ENCODE peak calls at places on chromosome 20, in seven cellular contexts. B is GM03348, C is NCI-H446, D is neural progenitor cell, U is mesendoderm, V is left ventricle myocardium inferior, I is mucosa of gallbladder. H is an unnamed sample.

GRCh38 chr20:858011-858410 is 24.5 kb downstream of the FAM110A start:
- DNase-seq in B (no peak), C (no peak), D (no peak), U (no peak), V (no peak), I (no peak), H (no peak)

GRCh38 chr20:51480507-51481270 is 61.8 kb downstream of the NFATC2 start:
- DNase-seq in B (no peak), C (no peak), D (no peak), U (no peak), V (no peak), I (no peak), H (no peak)

GRCh38 chr20:49627329-49627761 is 59.4 kb upstream of the PTGIS start:
- DNase-seq in B (no peak), C (no peak), D (no peak), U (no peak), V (no peak), I (no peak), H (peak; percentile 73)

GRCh38 chr20:20463933-20464374 is 96.0 kb downstream of the INSM1 start:
- DNase-seq in B (no peak), C (peak; percentile 58), D (peak; percentile 92), U (peak; percentile 92), V (no peak), I (no peak), H (no peak)

GRCh38 chr20:1298888-1299511 is 29.9 kb downstream of the SDCBP2 start:
- DNase-seq in B (no peak), C (no peak), D (no peak), U (no peak), V (no peak), I (no peak), H (no peak)

GRCh38 chr20:61178431-61179080 is 73.5 kb upstream of the CDH4 start:
- DNase-seq in B (no peak), C (no peak), D (no peak), U (no peak), V (no peak), I (no peak), H (no peak)

GRCh38 chr20:48482790-48483189 is 345.0 kb downstream of the PREX1 start:
- DNase-seq in B (no peak), C (no peak), D (no peak), U (no peak), V (no peak), I (no peak), H (no peak)

GRCh38 chr20:38084425-38084951 is 50.9 kb downstream of the RPRD1B start:
- DNase-seq in B (peak; percentile 29), C (no peak), D (no peak), U (no peak), V (no peak), I (no peak), H (no peak)

GRCh38 chr20:12012241-12013222 is 94.8 kb downstream of the BTBD3 start:
- DNase-seq in B (peak; percentile 81), C (no peak), D (peak; percentile 58), U (peak; percentile 88), V (no peak), I (peak; percentile 31), H (no peak)

GRCh38 chr20:43904195-43904594 is 10.5 kb upstream of the TOX2 start:
- DNase-seq in B (no peak), C (no peak), D (peak; percentile 83), U (peak; percentile 58), V (no peak), I (no peak), H (no peak)

GRCh38 chr20:8251201-8251575 is 119.1 kb downstream of the PLCB1 start:
- DNase-seq in B (no peak), C (no peak), D (no peak), U (no peak), V (no peak), I (no peak), H (no peak)

H was measured in lower lobe of right lung.